ENCODE peak calls at places on chromosomes 5 and 9, in four cellular contexts. One of them, this sample, is unnamed.

GRCh38 chr9:7028591-7028990 is 270.8 kb downstream of the KDM4C start:
- DNase-seq in HL-60: no peak
- DNase-seq in GM12878: no peak
- DNase-seq in HepG2: no peak
- DNase-seq in this sample: no peak

GRCh38 chr5:168850683-168851082 is 271.5 kb upstream of the PANK3 start:
- DNase-seq in HL-60: no peak
- DNase-seq in GM12878: no peak
- DNase-seq in HepG2: no peak
- DNase-seq in this sample: no peak

GRCh38 chr9:33130501-33130900 is 36.6 kb downstream of the B4GALT1 start:
- DNase-seq in HL-60: no peak
- DNase-seq in GM12878: no peak
- DNase-seq in HepG2: no peak
- DNase-seq in this sample: peak

GRCh38 chr9:25205285-25205684 is 473.0 kb downstream of the TUSC1 start:
- DNase-seq in HL-60: no peak
- DNase-seq in GM12878: no peak
- DNase-seq in HepG2: no peak
- DNase-seq in this sample: no peak

GRCh38 chr9:36950389-36950788 is 83.7 kb downstream of the PAX5 start:
- DNase-seq in HL-60: no peak
- DNase-seq in GM12878: no peak
- DNase-seq in HepG2: no peak
- DNase-seq in this sample: no peak

GRCh38 chr9:102975246-102975645 is 19.9 kb upstream of the CYLC2 start:
- DNase-seq in HL-60: no peak
- DNase-seq in GM12878: no peak
- DNase-seq in HepG2: no peak
- DNase-seq in this sample: no peak

GRCh38 chr5:36875051-36875788 is 1.3 kb upstream of the NIPBL start:
- DNase-seq in HL-60: no peak
- DNase-seq in GM12878: no peak
- DNase-seq in HepG2: peak
- DNase-seq in this sample: peak

GRCh38 chr5:142466195-142466951 is 141.6 kb upstream of the SPRY4 start:
- DNase-seq in HL-60: no peak
- DNase-seq in GM12878: no peak
- DNase-seq in HepG2: no peak
- DNase-seq in this sample: peak

GRCh38 chr9:14870086-14870485 is 40.1 kb downstream of the FREM1 start:
- DNase-seq in HL-60: no peak
- DNase-seq in GM12878: no peak
- DNase-seq in HepG2: no peak
- DNase-seq in this sample: no peak

DNA sequence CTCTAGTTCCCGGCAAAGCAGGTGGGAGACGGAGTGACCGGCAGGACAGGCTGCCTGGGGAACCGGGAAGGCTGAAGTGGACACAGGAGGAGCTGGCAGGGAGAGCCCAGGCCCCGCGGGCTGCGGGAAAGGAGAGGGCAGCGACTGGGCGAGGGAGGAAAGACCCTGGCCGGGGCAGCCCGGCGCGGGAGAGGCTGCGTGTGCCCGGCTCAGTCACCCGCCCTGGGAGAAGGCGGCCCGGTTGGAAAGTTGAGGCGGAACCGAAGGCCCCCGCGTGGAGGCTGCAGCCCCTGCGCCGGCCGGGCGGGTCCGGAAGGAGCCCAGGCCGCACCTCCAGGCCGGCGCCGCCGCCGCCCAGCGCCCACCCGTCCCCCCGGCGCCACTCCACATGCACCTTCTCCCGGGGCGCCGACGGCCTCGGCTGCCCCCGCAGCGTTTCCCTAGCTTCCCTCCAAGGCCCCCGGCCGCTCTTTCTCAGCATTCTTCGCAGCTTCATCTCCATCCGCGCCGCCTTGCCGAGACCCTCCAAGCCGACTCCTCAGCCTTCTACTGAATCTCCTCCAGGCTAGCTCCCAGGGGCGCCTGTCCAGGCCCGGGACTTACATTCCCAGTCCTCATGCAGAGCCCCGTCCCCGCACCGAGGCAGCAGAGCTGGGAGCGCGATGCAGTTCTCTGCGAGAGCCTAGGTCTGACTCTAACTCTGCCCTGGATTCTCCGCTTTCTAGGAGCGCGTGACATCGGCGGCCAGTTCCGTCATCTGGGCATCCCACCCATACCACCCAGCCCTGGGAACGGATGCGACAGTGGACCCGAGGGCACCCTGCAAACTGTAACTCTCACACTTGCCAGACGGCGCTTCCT is 152.0 kb downstream of the ERCC6L2 start:
- DNase-seq in HL-60: no peak
- DNase-seq in GM12878: no peak
- DNase-seq in HepG2: no peak
- DNase-seq in this sample: peak
- H3K4me3 ChIP-seq in HL-60: no peak
- H3K4me3 ChIP-seq in GM12878: no peak
- H3K4me3 ChIP-seq in HepG2: no peak
- H3K4me3 ChIP-seq in this sample: peak

GRCh38 chr5:163941068-163941467 is 435.6 kb downstream of the MAT2B start:
- DNase-seq in HL-60: no peak
- DNase-seq in GM12878: no peak
- DNase-seq in HepG2: no peak
- DNase-seq in this sample: no peak
- TF ChIP-seq POLR2AphosphoS5 in HL-60: no peak
- TF ChIP-seq POLR2AphosphoS5 in GM12878: no peak
- TF ChIP-seq POLR2AphosphoS5 in HepG2: no peak
- TF ChIP-seq POLR2AphosphoS5 in this sample: no peak

GRCh38 chr5:16520806-16521205 is 55.2 kb upstream of the ZNF622 start:
- DNase-seq in HL-60: no peak
- DNase-seq in GM12878: no peak
- DNase-seq in HepG2: no peak
- DNase-seq in this sample: no peak
- H3K4me3 ChIP-seq in HL-60: no peak
- H3K4me3 ChIP-seq in GM12878: no peak
- H3K4me3 ChIP-seq in HepG2: no peak
- H3K4me3 ChIP-seq in this sample: no peak

GRCh38 chr9:127446720-127447415 is 4.3 kb downstream of the RPL12 start:
- DNase-seq in HL-60: no peak
- DNase-seq in GM12878: no peak
- DNase-seq in HepG2: no peak
- DNase-seq in this sample: no peak
- TF ChIP-seq POLR2AphosphoS5 in HL-60: peak
- TF ChIP-seq POLR2AphosphoS5 in GM12878: peak
- TF ChIP-seq POLR2AphosphoS5 in HepG2: peak
- TF ChIP-seq POLR2AphosphoS5 in this sample: no peak

GRCh38 chr9:131276107-131276888 is at the start of gene FAM78A:
- DNase-seq in HL-60: peak
- DNase-seq in GM12878: no peak
- DNase-seq in HepG2: no peak
- DNase-seq in this sample: peak

GRCh38 chr9:131275332-131276106 is 791 bp downstream of the FAM78A start:
- DNase-seq in HL-60: peak
- DNase-seq in GM12878: no peak
- DNase-seq in HepG2: peak
- DNase-seq in this sample: peak

GRCh38 chr9:131273791-131274673 is 2.3 kb downstream of the FAM78A start:
- DNase-seq in HL-60: peak
- DNase-seq in GM12878: no peak
- DNase-seq in HepG2: no peak
- DNase-seq in this sample: peak

GRCh38 chr9:131273146-131273545 is 3.2 kb downstream of the FAM78A start:
- DNase-seq in HL-60: peak
- DNase-seq in GM12878: no peak
- DNase-seq in HepG2: no peak
- DNase-seq in this sample: peak

GRCh38 chr9:131274674-131275331 is 1.5 kb downstream of the FAM78A start:
- DNase-seq in HL-60: no peak
- DNase-seq in GM12878: no peak
- DNase-seq in HepG2: no peak
- DNase-seq in this sample: peak
- H3K4me3 ChIP-seq in HL-60: peak
- H3K4me3 ChIP-seq in GM12878: peak
- H3K4me3 ChIP-seq in HepG2: peak
- H3K4me3 ChIP-seq in this sample: peak